ENCODE peak calls at places on chromosomes 4 and X, in five cellular contexts. Q, N, T, D and I are unnamed samples.

GRCh38 chr4:35511851-35512250 is 732.5 kb downstream of the ARAP2 start:
- DNase-seq in Q (no peak), N (no peak), T (no peak), D (no peak), I (no peak)

GRCh38 chrX:70129811-70130210 is 3.4 kb upstream of the IGBP1 start:
- DNase-seq in Q (no peak), N (no peak), T (no peak), D (no peak), I (no peak)

GRCh38 chrX:71450433-71451106 is 82.3 kb upstream of the OGT start:
- DNase-seq in Q (no peak), N (no peak), T (no peak), D (no peak), I (no peak)

GRCh38 chr4:153112071-153112460 is 92.2 kb upstream of the TRIM2 start:
- DNase-seq in Q (no peak), N (no peak), T (peak), D (peak), I (no peak)

GRCh38 chr4:181822005-181822375 is 421.2 kb upstream of the TENM3 start:
- DNase-seq in Q (peak), N (no peak), T (no peak), D (no peak), I (no peak)

GRCh38 chr4:24105183-24106039 is 215.6 kb upstream of the PPARGC1A start:
- DNase-seq in Q (peak), N (no peak), T (no peak), D (no peak), I (no peak)

GRCh38 chrX:78710146-78710545 is 37.4 kb upstream of the LPAR4 start:
- DNase-seq in Q (peak), N (no peak), T (no peak), D (no peak), I (no peak)

GRCh38 chrX:121579016-121579760 is 531.8 kb downstream of the GLUD2 start:
- DNase-seq in Q (no peak), N (no peak), T (no peak), D (no peak), I (no peak)

GRCh38 chr4:98630804-98631454 is 27.5 kb downstream of the TSPAN5 start:
- DNase-seq in Q (no peak), N (no peak), T (no peak), D (no peak), I (no peak)

GRCh38 chrX:83658731-83659130 is 150.6 kb downstream of the POU3F4 start:
- DNase-seq in Q (no peak), N (no peak), T (no peak), D (no peak), I (no peak)

GRCh38 chr4:55157559-55158277 is 32.3 kb upstream of the KDR start:
- DNase-seq in Q (no peak), N (no peak), T (no peak), D (no peak), I (no peak)

GRCh38 chrX:83535417-83536244 is 27.5 kb downstream of the POU3F4 start:
- DNase-seq in Q (no peak), N (no peak), T (no peak), D (no peak), I (no peak)

GRCh38 chr4:6120361-6120760 is 80.0 kb downstream of the JAKMIP1 start:
- DNase-seq in Q (no peak), N (peak), T (no peak), D (peak), I (peak)

GRCh38 chr4:5631352-5632042 is 76.9 kb downstream of the EVC2 start:
- DNase-seq in Q (no peak), N (peak), T (no peak), D (no peak), I (no peak)

GRCh38 chrX:22818061-22818460 is 181.7 kb upstream of the DDX53 start:
- DNase-seq in Q (peak), N (no peak), T (no peak), D (no peak), I (no peak)

GRCh38 chr4:3708103-3708510 is 58.1 kb upstream of the ADRA2C start:
- DNase-seq in Q (no peak), N (peak), T (no peak), D (no peak), I (peak)

GRCh38 chr4:5165419-5166369 is 114.4 kb downstream of the STK32B start:
- DNase-seq in Q (peak), N (no peak), T (no peak), D (peak), I (no peak)